ENCODE peak calls at places on chromosomes 4 and X, in six cellular contexts. G is K562, R is GM12878, K is fibroblast of lung, V is MM.1S, S is neural progenitor cell. C is an unnamed sample.

GRCh38 chrX:63394872-63395271 is 43.7 kb upstream of the SPIN4 start:
- DNase-seq in G (no peak), R (no peak), K (no peak), S (no peak), V (no peak), C (no peak)

GRCh38 chrX:148624951-148625350 is 124.5 kb downstream of the AFF2 start:
- DNase-seq in G (no peak), V (no peak), K (no peak), S (peak; percentile 7), R (no peak), C (no peak)

GRCh38 chrX:120736989-120737388 is 107.1 kb upstream of the C1GALT1C1 start:
- DNase-seq in G (no peak), R (no peak), S (no peak), V (no peak), K (no peak), C (no peak)

GRCh38 chr4:88138561-88138960 is 19.9 kb downstream of the ABCG2 start:
- DNase-seq in G (no peak), S (no peak), R (no peak), V (no peak), K (peak; percentile 79), C (no peak)

GRCh38 chr4:73312967-73313366 is 54.4 kb upstream of the ANKRD17 start:
- DNase-seq in R (no peak), V (no peak), K (no peak), G (no peak), S (no peak), C (no peak)

GRCh38 chr4:166282081-166282770 is 409.2 kb downstream of the TLL1 start:
- DNase-seq in G (no peak), V (no peak), S (no peak), K (peak; percentile 2), R (no peak), C (no peak)

GRCh38 chrX:13094780-13095425 is 50.5 kb upstream of the FAM9C start:
- DNase-seq in G (no peak), V (no peak), K (peak; percentile 39), R (no peak), S (peak; percentile 51), C (no peak)

GRCh38 chr4:36884151-36884550 is 360.4 kb upstream of the NWD2 start:
- DNase-seq in G (no peak), S (no peak), K (no peak), V (no peak), R (no peak), C (no peak)

GRCh38 chr4:103032575-103032974 is 13.1 kb upstream of the SLC9B1 start:
- DNase-seq in V (peak; percentile 28), K (peak; percentile 22), R (no peak), S (peak; percentile 71), G (peak; percentile 48), C (peak; percentile 86)

GRCh38 chrX:39157796-39158195 is 356.5 kb downstream of the MID1IP1 start:
- DNase-seq in K (no peak), R (no peak), V (no peak), S (no peak), G (no peak), C (no peak)

GRCh38 chr4:124526760-124527159 is 185.8 kb downstream of the ANKRD50 start:
- DNase-seq in K (no peak), V (no peak), G (no peak), R (no peak), S (no peak), C (no peak)

GRCh38 chr4:169986369-169986768 is 39.8 kb downstream of the MFAP3L start:
- DNase-seq in V (no peak), G (no peak), K (no peak), S (no peak), R (no peak), C (no peak)

GRCh38 chr4:93829531-93830089 is 1.1 kb downstream of the ATOH1 start:
- DNase-seq in S (peak; percentile 76), K (no peak), R (no peak), G (no peak), V (no peak), C (peak; percentile 75)

GRCh38 chrX:118795528-118795927 is 28.1 kb upstream of the ZCCHC12 start:
- DNase-seq in R (no peak), G (no peak), S (no peak), V (no peak), K (no peak), C (no peak)

GRCh38 chrX:74382613-74383012 is 38.7 kb upstream of the SLC16A2 start:
- DNase-seq in G (peak; percentile 62), S (peak; percentile 64), R (peak; percentile 3), V (peak; percentile 59), K (peak; percentile 80), C (peak; percentile 90)

GRCh38 chr4:3213661-3214250 is 35.2 kb upstream of the MSANTD1 start:
- DNase-seq in S (no peak), G (no peak), R (no peak), V (no peak), K (no peak), C (no peak)

GRCh38 chrX:44025611-44026010 is 52.4 kb upstream of the NDP start:
- DNase-seq in S (no peak), G (no peak), K (peak; percentile 45), R (no peak), V (no peak), C (no peak)

GRCh38 chr4:102339018-102339417 is 6.3 kb downstream of the SLC39A8 start:
- DNase-seq in R (no peak), V (no peak), G (no peak), K (no peak), S (no peak), C (no peak)

GRCh38 chrX:42996861-42997260 is 218.9 kb upstream of the PPP1R2C start:
- DNase-seq in G (no peak), S (peak; percentile 10), R (no peak), K (no peak), V (no peak), C (no peak)

GRCh38 chrX:37976153-37976552 is 30.2 kb upstream of the SYTL5 start:
- DNase-seq in S (no peak), K (peak; percentile 2), G (no peak), V (no peak), R (no peak), C (no peak)

GRCh38 chr4:19983072-19983471 is 268.6 kb upstream of the SLIT2 start:
- DNase-seq in G (no peak), K (peak; percentile 97), V (no peak), S (no peak), R (no peak), C (no peak)

DNA sequence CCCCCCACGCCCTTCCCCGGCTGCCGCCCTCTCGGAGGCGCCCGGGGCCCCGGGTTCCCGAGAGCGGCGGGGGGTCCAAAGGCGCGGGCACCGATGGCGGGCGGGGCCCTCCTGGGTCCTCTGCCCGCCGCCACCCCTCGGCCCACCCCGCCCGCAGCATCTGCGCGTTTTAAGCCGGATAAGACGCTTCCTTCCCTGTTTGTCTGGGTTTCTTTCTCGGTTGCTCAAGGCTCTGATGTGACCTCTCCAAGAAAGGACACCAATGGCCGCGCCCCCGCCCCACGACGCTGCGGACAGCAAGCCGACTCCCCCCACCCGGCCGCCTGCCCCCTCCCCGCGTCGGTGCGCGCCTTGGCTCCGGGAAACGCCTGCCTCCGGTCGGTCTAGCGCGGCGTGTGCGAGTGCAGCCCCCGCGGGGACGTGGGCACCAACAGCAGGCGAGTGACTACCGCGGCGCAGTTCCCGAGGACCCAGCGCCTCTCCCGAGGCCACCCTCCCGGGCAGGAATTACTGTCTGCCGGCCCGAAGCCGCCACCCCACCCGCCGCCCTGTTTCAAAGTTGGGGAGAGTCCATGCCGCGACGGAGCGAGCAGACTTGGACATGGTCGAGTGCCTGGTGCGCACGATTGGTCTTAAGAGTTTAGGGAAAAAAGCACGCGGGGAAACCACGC is 21.1 kb upstream of the HMX1 start:
- DNase-seq in V (no peak), R (no peak), S (peak; percentile 23), G (no peak), K (no peak), C (peak; percentile 63)
- H3K9ac ChIP-seq in V (no peak overlapping the region), R (no peak overlapping the region), S (no peak overlapping the region), G (no peak overlapping the region), K (no peak overlapping the region), C (no peak overlapping the region)

GRCh38 chr4:25666031-25666630 is 10.5 kb downstream of the SLC34A2 start:
- DNase-seq in K (no peak), S (no peak), V (no peak), R (no peak), G (no peak), C (no peak)

GRCh38 chr4:25663778-25664177 is 8.1 kb downstream of the SLC34A2 start:
- DNase-seq in K (no peak), R (no peak), S (peak; percentile 63), G (no peak), V (no peak), C (no peak)

GRCh38 chr4:25672756-25673155 is 17.1 kb downstream of the SLC34A2 start:
- DNase-seq in G (no peak), K (no peak), S (no peak), V (no peak), R (no peak), C (no peak)

GRCh38 chr4:25670991-25671390 is 15.3 kb downstream of the SLC34A2 start:
- DNase-seq in S (no peak), V (no peak), K (no peak), G (no peak), R (no peak), C (no peak)

GRCh38 chr4:25667931-25668557 is 12.4 kb downstream of the SLC34A2 start:
- DNase-seq in R (no peak), K (no peak), S (peak; percentile 18), G (no peak), V (no peak), C (peak; percentile 83)
- TF ChIP-seq CTCF in R (no peak), K (no peak), S (no peak), G (peak; percentile 40), V (no peak), C (peak; percentile 49)

GRCh38 chrX:2710496-2710895 is 19.4 kb downstream of the CD99 start:
- DNase-seq in G (no peak), S (peak; percentile 45), K (no peak), V (no peak), R (no peak), C (no peak)

GRCh38 chrX:2710041-2710471 is 19.0 kb downstream of the CD99 start:
- DNase-seq in S (no peak), V (no peak), R (no peak), G (no peak), K (peak; percentile 74), C (peak; percentile 61)

GRCh38 chrX:2707334-2707760 is 16.3 kb downstream of the CD99 start:
- DNase-seq in G (no peak), S (peak; percentile 61), K (peak; percentile 86), R (peak; percentile 95), V (no peak), C (peak; percentile 91)

GRCh38 chrX:2708601-2709200 is 17.6 kb downstream of the CD99 start:
- DNase-seq in R (no peak), V (no peak), G (no peak), S (no peak), K (no peak), C (no peak)

GRCh38 chrX:2708016-2708415 is 16.9 kb downstream of the CD99 start:
- DNase-seq in S (no peak), V (no peak), G (no peak), R (no peak), K (no peak), C (peak; percentile 59)
- H3K9ac ChIP-seq in S (no peak overlapping the region), V (no peak overlapping the region), G (no peak overlapping the region), R (no peak overlapping the region), K (no peak overlapping the region), C (no peak overlapping the region)

GRCh38 chr4:186132577-186133277 is 28.2 kb downstream of the FAM149A start:
- DNase-seq in S (peak; percentile 77), V (peak; percentile 26), R (no peak), G (no peak), K (peak; percentile 21), C (peak; percentile 85)

GRCh38 chr4:186131935-186132334 is 27.4 kb downstream of the FAM149A start:
- DNase-seq in S (no peak), G (no peak), R (no peak), K (no peak), V (no peak), C (no peak)

GRCh38 chr4:186134254-186134653 is 29.8 kb downstream of the FAM149A start:
- DNase-seq in G (no peak), K (no peak), S (no peak), V (peak; percentile 61), R (peak; percentile 72), C (no peak)

GRCh38 chr4:186137193-186137792 is 32.8 kb downstream of the FAM149A start:
- DNase-seq in K (peak; percentile 47), R (no peak), S (no peak), G (no peak), V (peak; percentile 48), C (no peak)
- TF ChIP-seq CTCF in K (peak; percentile 71), R (peak; percentile 66), S (peak; percentile 71), G (peak; percentile 39), V (peak; percentile 72), C (peak; percentile 81)